ENCODE peak calls at places on chromosomes 4 and X, in four cellular contexts. H is mesothelial cell of epicardium, G is ELR, B is germinal center. Q is an unnamed sample.

GRCh38 chrX:153981771-153982533 is 9.4 kb downstream of the TMEM187 start:
- DNase-seq in H (no peak), G (no peak), B (no peak), Q (no peak)

GRCh38 chrX:69079278-69079677 is 86.0 kb downstream of the PJA1 start:
- DNase-seq in B (no peak), H (no peak), G (no peak), Q (no peak)

GRCh38 chrX:47483310-47484268 is 567 bp upstream of the ZNF41 start:
- DNase-seq in G (peak), H (no peak), B (no peak), Q (no peak)

GRCh38 chrX:134654398-134655012 is 3.8 kb downstream of the PLAC1 start:
- DNase-seq in B (no peak), G (no peak), H (no peak), Q (no peak)

GRCh38 chrX:14497184-14497666 is 32.1 kb upstream of the GLRA2 start:
- DNase-seq in B (no peak), G (peak), H (no peak), Q (no peak)

GRCh38 chrX:74118503-74118902 is 185.5 kb upstream of the ZCCHC13 start:
- DNase-seq in G (peak), B (no peak), H (no peak), Q (no peak)

GRCh38 chrX:7334253-7334935 is 186.4 kb upstream of the PUDP start:
- DNase-seq in G (peak), H (no peak), B (no peak), Q (no peak)

GRCh38 chr4:76310683-76311082 is 4.2 kb downstream of the STBD1 start:
- DNase-seq in B (no peak), H (no peak), G (no peak), Q (no peak)

GRCh38 chr4:24768604-24769003 is 26.8 kb upstream of the SOD3 start:
- DNase-seq in B (no peak), H (no peak), G (no peak), Q (no peak)

GRCh38 chr4:8909548-8909947 is 37.9 kb upstream of the HMX1 start:
- DNase-seq in H (peak), B (no peak), G (no peak), Q (no peak)

GRCh38 chr4:41155194-41155830 is 59.0 kb downstream of the APBB2 start:
- DNase-seq in H (no peak), B (no peak), G (peak), Q (no peak)